ENCODE peak calls at places on chromosome 1, in five cellular contexts. A is PC-3; J is activated CD4-positive, alpha-beta T cell treated with anti-CD3 and anti-CD28 coated beads, Interleukin-2, amount 50 U/mL, for 24 hours; R is GM23248; B is activated CD8-positive, alpha-beta memory T cell treated with anti-CD3 and anti-CD28 coated beads, Interleukin-2, amount 50 U/mL, for 48 hours. X is an unnamed sample.

GRCh38 chr1:19799877-19800804 is at the start of gene TMCO4:
- DNase-seq in R (peak), A (peak), B (peak), J (peak), X (peak)

GRCh38 chr1:22966309-22966708 is 6.4 kb downstream of the LACTBL1 start:
- DNase-seq in B (no peak), J (no peak), A (no peak), R (no peak), X (no peak)

GRCh38 chr1:99808391-99809115 is 41.6 kb upstream of the AGL start:
- DNase-seq in B (no peak), R (peak), A (peak), J (no peak), X (peak)

GRCh38 chr1:2856076-2856390 is 54.5 kb upstream of the TTC34 start:
- DNase-seq in R (no peak), J (no peak), A (no peak), B (no peak), X (no peak)

GRCh38 chr1:112575154-112575804 is 43.7 kb downstream of the ST7L start:
- DNase-seq in B (no peak), R (peak), A (peak), J (no peak), X (peak)

GRCh38 chr1:36796101-36796590 is 238.2 kb downstream of the GRIK3 start:
- DNase-seq in B (no peak), R (no peak), A (no peak), J (no peak), X (no peak)

GRCh38 chr1:229147086-229147485 is 123.8 kb upstream of the RAB4A start:
- DNase-seq in B (no peak), J (no peak), R (no peak), A (no peak), X (peak)

GRCh38 chr1:33349081-33349759 is 28.3 kb upstream of the A3GALT2 start:
- DNase-seq in J (peak), R (peak), A (peak), B (peak), X (no peak)

GRCh38 chr1:81670286-81670685 is 130.4 kb upstream of the ADGRL2 start:
- DNase-seq in J (no peak), R (peak), B (no peak), A (peak), X (peak)

GRCh38 chr1:54302549-54302948 is 102.6 kb downstream of the MRPL37 start:
- DNase-seq in B (no peak), J (no peak), R (no peak), A (no peak), X (no peak)

GRCh38 chr1:175267716-175268416 is 75.3 kb upstream of the KIAA0040 start:
- DNase-seq in R (no peak), J (no peak), A (peak), B (no peak), X (no peak)

GRCh38 chr1:90579212-90579802 is 137.8 kb downstream of the BARHL2 start:
- DNase-seq in B (no peak), A (peak), R (peak), J (no peak), X (peak)

GRCh38 chr1:203342192-203342940 is 8.6 kb downstream of the FMOD start:
- DNase-seq in R (peak), J (no peak), B (peak), A (peak), X (peak)

GRCh38 chr1:24295547-24295946 is 23.6 kb upstream of the GRHL3 start:
- DNase-seq in J (no peak), B (no peak), R (no peak), A (no peak), X (no peak)

GRCh38 chr1:199129247-199129646 is 490.4 kb downstream of the PTPRC start:
- DNase-seq in A (peak), J (no peak), B (no peak), R (no peak), X (no peak)

GRCh38 chr1:21050031-21050430 is 126.7 kb downstream of the EIF4G3 start:
- DNase-seq in B (no peak), R (peak), A (peak), J (no peak), X (no peak)

GRCh38 chr1:1013105-1013921 is at the start of gene ISG15:
- DNase-seq in B (peak), J (peak), A (peak), R (peak), X (peak)

GRCh38 chr1:233224291-233224690 is 71.2 kb downstream of the PCNX2 start:
- DNase-seq in R (no peak), A (no peak), B (no peak), J (no peak), X (no peak)

GRCh38 chr1:39647247-39647646 is 7.8 kb upstream of the HEYL start:
- DNase-seq in A (no peak), J (no peak), R (no peak), B (no peak), X (no peak)

GRCh38 chr1:207051615-207051943 is 571 bp upstream of the YOD1 start:
- DNase-seq in B (no peak), J (no peak), R (no peak), A (no peak), X (no peak)

GRCh38 chr1:198775606-198776005 is 136.8 kb downstream of the PTPRC start:
- DNase-seq in R (no peak), B (no peak), A (no peak), J (no peak), X (no peak)

GRCh38 chr1:77016371-77016770 is 149.1 kb downstream of the ST6GALNAC5 start:
- DNase-seq in J (no peak), R (no peak), A (no peak), B (no peak), X (no peak)

GRCh38 chr1:119887428-119887827 is 8.9 kb downstream of the ADAM30 start:
- DNase-seq in J (no peak), A (no peak), B (no peak), R (no peak), X (no peak)

GRCh38 chr1:110235839-110236682 is 25.9 kb downstream of the KCNC4 start:
- DNase-seq in R (peak), B (peak), J (no peak), A (peak), X (peak)

GRCh38 chr1:229164836-229165285 is 106.0 kb upstream of the RAB4A start:
- DNase-seq in B (no peak), J (no peak), A (no peak), R (no peak), X (no peak)

GRCh38 chr1:156129687-156130577 is 15.4 kb downstream of the LMNA start:
- DNase-seq in R (peak), A (peak), B (peak), J (peak), X (peak)

GRCh38 chr1:88683516-88683847 is 591 bp upstream of the PKN2 start:
- DNase-seq in B (peak), R (peak), J (peak), A (peak), X (peak)